ENCODE peak calls at places on chromosomes 6 and 20, in seven cellular contexts. O is H1, X is GM12878, Y is HepG2, C is HCT116, P is K562, S is SK-N-SH. M is an unnamed sample.
A peak's percentile ranks its signal among the peaks of the same experiment; 100 is the strongest.

GRCh38 chr6:20188630-20189075 is 23.6 kb downstream of the MBOAT1 start:
- DNase-seq in S (no peak), O (no peak), P (no peak), X (no peak), Y (no peak), C (no peak), M (no peak)

GRCh38 chr6:3427740-3428085 is 29.1 kb downstream of the SLC22A23 start:
- DNase-seq in Y (no peak), S (no peak), X (no peak), P (no peak), C (no peak), O (no peak), M (no peak)

GRCh38 chr6:88741071-88741470 is 222.3 kb downstream of the RNGTT start:
- DNase-seq in P (no peak), O (no peak), Y (no peak), C (no peak), S (no peak), X (no peak), M (no peak)

GRCh38 chr20:956330-956951 is 40.3 kb upstream of the ANGPT4 start:
- DNase-seq in O (peak; percentile 53), X (peak; percentile 12), Y (peak; percentile 74), C (peak; percentile 48), P (peak; percentile 34), S (peak; percentile 87), M (peak; percentile 74)

GRCh38 chr20:6026051-6026450 is 27.8 kb downstream of the LRRN4 start:
- DNase-seq in P (no peak), S (no peak), O (no peak), Y (no peak), C (no peak), X (no peak), M (no peak)

GRCh38 chr6:143594647-143595046 is 83.1 kb upstream of the PHACTR2 start:
- DNase-seq in C (no peak), P (no peak), S (no peak), X (no peak), O (no peak), Y (no peak), M (no peak)

GRCh38 chr6:90466191-90466940 is 120.5 kb downstream of the MAP3K7 start:
- DNase-seq in O (no peak), C (no peak), X (no peak), P (peak; percentile 62), S (no peak), Y (no peak), M (no peak)

GRCh38 chr20:57951549-57951948 is 241.7 kb upstream of the PMEPA1 start:
- DNase-seq in S (no peak), P (no peak), O (no peak), C (no peak), X (no peak), Y (no peak), M (no peak)

GRCh38 chr20:53716385-53716784 is 122.7 kb upstream of the ZNF217 start:
- DNase-seq in P (no peak), S (no peak), Y (no peak), O (no peak), X (no peak), C (no peak), M (no peak)

GRCh38 chr20:32429343-32429742 is 71.2 kb downstream of the ASXL1 start:
- DNase-seq in Y (no peak), C (no peak), S (no peak), O (no peak), P (no peak), X (no peak), M (no peak)

GRCh38 chr6:73652637-73653570 is 888 bp downstream of the SLC17A5 start:
- DNase-seq in O (peak; percentile 33), P (peak; percentile 75), X (peak; percentile 61), Y (peak; percentile 80), S (peak; percentile 80), C (peak; percentile 52), M (no peak)

GRCh38 chr6:88376759-88377387 is 210.7 kb upstream of the CNR1 start:
- DNase-seq in Y (no peak), O (no peak), P (no peak), X (no peak), C (no peak), S (no peak), M (no peak)

GRCh38 chr6:46095251-46095650 is 34.5 kb upstream of the ENPP4 start:
- DNase-seq in Y (no peak), S (no peak), P (no peak), C (no peak), O (no peak), X (no peak), M (no peak)

GRCh38 chr6:46099952-46100351 is 29.8 kb upstream of the ENPP4 start:
- DNase-seq in C (no peak), P (no peak), X (no peak), O (no peak), S (no peak), Y (no peak), M (no peak)

GRCh38 chr6:46102123-46102522 is 27.7 kb upstream of the ENPP4 start:
- DNase-seq in X (no peak), Y (no peak), C (no peak), S (no peak), P (no peak), O (no peak), M (no peak)

GRCh38 chr6:46097381-46097780 is 32.4 kb upstream of the ENPP4 start:
- DNase-seq in X (no peak), O (no peak), S (no peak), C (no peak), Y (no peak), P (no peak), M (no peak)

DNA sequence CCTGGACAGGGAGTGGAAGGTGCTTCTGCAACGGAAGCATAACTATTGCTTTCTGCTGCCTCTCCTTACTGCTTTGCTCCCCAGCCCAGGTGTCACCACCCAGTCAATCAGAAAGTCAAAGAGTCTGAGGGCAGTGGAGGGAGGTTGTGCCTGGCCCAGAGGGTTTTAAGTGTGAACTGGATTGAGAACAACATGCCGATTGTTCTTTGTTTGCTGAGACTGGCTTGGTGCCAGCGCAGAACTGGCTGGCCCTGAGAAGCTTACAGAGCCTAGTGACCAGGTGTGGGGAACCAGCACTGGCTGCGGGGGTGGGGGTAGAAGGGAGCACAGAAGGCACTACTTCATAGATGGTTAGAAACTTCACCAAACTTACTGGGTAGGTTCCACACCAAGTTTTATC is 31.1 kb upstream of the ENPP4 start:
- DNase-seq in C (peak; percentile 51), X (no peak), S (no peak), P (no peak), O (no peak), Y (peak; percentile 68), M (no peak)
- TF ChIP-seq YY1 in C (no peak), X (no peak), S (no peak), P (no peak), O (no peak), Y (no peak), M (no peak)

DNA sequence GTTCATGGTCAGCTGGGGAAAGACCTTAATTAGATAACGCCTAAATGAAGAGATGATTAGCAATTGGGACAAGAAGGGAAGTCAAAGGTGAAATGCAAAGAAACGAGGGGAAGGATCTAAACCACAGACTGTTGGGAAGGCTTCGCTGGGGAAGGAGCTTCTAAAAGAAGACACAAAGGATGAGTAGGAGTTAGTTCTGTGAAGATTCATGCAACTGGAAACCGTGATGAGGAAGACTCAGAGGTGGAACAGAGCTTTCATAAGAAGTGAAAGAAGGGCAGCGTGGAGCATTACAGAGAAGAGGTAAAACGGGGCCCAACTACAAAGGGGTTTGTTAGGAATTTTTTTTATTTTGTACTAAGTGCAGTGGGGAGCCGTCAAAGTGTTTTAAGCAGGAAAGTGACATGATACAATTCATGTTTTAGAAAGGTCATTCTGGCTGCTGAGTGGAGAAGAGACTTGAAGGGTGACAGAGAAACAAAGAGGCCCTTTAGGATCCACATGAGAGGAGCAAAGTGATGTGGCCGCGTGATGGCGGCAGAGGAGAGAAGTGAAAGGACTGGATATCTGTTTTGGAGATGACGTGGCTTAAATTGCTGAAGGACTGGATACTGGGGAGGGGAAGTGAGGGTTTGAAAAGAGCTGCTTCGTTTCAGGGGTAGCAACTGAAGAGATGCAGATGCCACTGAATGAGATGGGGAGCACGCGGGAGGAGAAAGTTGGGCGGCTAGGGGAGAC is 33.6 kb downstream of the TTI1 start:
- DNase-seq in O (no peak), X (no peak), C (no peak), S (no peak), Y (no peak), P (no peak), M (no peak)
- H3K36me3 ChIP-seq in O (peaks cover 18% of the 10 kb centered on the region), X (peaks cover 14% of the 10 kb centered on the region), C (peaks cover 58% of the 10 kb centered on the region), S (peaks cover 68% of the 10 kb centered on the region), Y (peaks cover 58% of the 10 kb centered on the region), P (peaks cover 97% of the 10 kb centered on the region), M (peaks cover 96% of the 10 kb centered on the region)

DNA sequence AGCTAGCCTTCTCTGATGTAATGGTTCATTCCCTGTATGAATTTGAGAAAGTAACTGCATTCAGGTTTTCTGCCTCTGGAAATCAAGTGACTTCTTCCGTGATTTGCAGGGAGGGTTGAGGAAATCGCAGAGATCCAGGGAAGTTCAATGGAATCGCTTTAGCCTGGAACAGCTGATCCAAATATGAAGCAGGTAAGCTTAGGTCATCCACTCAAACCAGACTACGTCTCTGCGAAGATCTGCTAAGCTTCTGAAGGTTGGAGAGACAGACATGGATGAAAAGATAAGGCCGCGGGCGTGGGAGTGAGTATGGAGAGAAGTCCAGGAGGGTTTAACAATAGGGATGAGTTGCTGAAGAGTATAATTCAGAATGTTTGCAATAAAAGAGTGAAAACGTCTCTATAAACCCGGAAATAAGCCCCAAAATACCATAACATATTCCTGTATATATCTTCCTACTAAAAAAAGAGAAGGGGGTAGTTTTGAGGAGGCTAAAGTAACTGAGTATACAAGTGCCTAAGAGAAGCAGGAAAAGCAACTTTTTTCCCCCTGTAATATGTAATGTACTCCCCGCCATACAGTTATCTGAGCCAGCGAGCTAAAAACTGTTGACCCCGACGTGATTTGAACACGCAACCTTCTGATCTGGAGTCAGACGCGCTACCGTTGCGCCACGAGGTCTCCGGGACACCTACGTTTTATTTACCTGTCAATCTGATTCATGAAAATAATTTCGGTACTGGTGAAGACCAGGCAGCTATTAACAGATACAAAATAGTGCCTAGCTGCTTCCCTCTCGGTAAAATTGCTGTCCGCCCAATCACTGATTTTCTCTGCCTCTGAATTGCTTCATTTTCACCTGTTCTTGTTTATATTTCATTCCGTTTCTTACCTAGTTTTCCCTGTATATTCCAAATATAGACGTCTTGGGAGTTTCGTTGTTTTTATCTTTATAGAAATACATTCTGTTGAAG is 33.9 kb upstream of the BTN3A2 start:
- DNase-seq in X (no peak), P (peak; percentile 58), O (no peak), S (peak; percentile 9), C (no peak), Y (peak; percentile 73), M (peak; percentile 38)
- TF ChIP-seq YY1 in X (peak; percentile 19), P (no peak), O (no peak), S (peak; percentile 22), C (no peak), Y (peak; percentile 54), M (no peak)

GRCh38 chr20:48951041-48951440 is 29.5 kb downstream of the ARFGEF2 start:
- DNase-seq in P (no peak), O (no peak), X (no peak), Y (no peak), C (no peak), S (no peak), M (no peak)

GRCh38 chr20:48951646-48952045 is 30.1 kb downstream of the ARFGEF2 start:
- DNase-seq in S (no peak), X (no peak), O (no peak), C (no peak), P (no peak), Y (no peak), M (no peak)

GRCh38 chr20:48956052-48956451 is 34.5 kb downstream of the ARFGEF2 start:
- DNase-seq in Y (no peak), P (no peak), X (no peak), S (no peak), O (no peak), C (no peak), M (no peak)

GRCh38 chr20:48952656-48953055 is 31.1 kb downstream of the ARFGEF2 start:
- DNase-seq in Y (no peak), X (no peak), S (no peak), O (no peak), P (no peak), C (no peak), M (no peak)

GRCh38 chr20:48953653-48954052 is 32.1 kb downstream of the ARFGEF2 start:
- DNase-seq in P (no peak), Y (no peak), S (no peak), O (no peak), C (no peak), X (no peak), M (no peak)
- H3K36me3 ChIP-seq in P (peaks cover 82% of the 10 kb centered on the region), Y (peaks cover 65% of the 10 kb centered on the region), S (peaks cover 70% of the 10 kb centered on the region), O (peaks cover 17% of the 10 kb centered on the region), C (peaks cover 31% of the 10 kb centered on the region), X (peaks cover 37% of the 10 kb centered on the region), M (peaks cover 87% of the 10 kb centered on the region)